ENCODE peak calls at places on chromosome 2, in nine cellular contexts. One of them, this sample, is unnamed.

GRCh38 chr2:1808921-1809551 is 64.7 kb upstream of the PXDN start:
- DNase-seq in MCF 10A: no peak
- DNase-seq in transverse colon: no peak
- DNase-seq in GM10248: no peak
- DNase-seq in nephron progenitor cell: no peak
- DNase-seq in astrocyte of the spinal cord: no peak
- DNase-seq in tibial nerve: no peak
- DNase-seq in OCI-LY7: no peak
- DNase-seq in tibial artery: no peak
- DNase-seq in this sample: no peak

GRCh38 chr2:161766334-161766733 is 142.1 kb downstream of the SLC4A10 start:
- DNase-seq in astrocyte of the spinal cord: no peak
- DNase-seq in tibial artery: no peak
- DNase-seq in tibial nerve: no peak
- DNase-seq in MCF 10A: peak
- DNase-seq in nephron progenitor cell: no peak
- DNase-seq in OCI-LY7: no peak
- DNase-seq in GM10248: no peak
- DNase-seq in transverse colon: peak
- DNase-seq in this sample: peak

GRCh38 chr2:33354981-33355380 is 121.5 kb upstream of the RASGRP3 start:
- DNase-seq in transverse colon: no peak
- DNase-seq in tibial artery: no peak
- DNase-seq in OCI-LY7: no peak
- DNase-seq in GM10248: no peak
- DNase-seq in astrocyte of the spinal cord: peak
- DNase-seq in MCF 10A: no peak
- DNase-seq in nephron progenitor cell: no peak
- DNase-seq in tibial nerve: no peak
- DNase-seq in this sample: no peak

GRCh38 chr2:226611944-226612318 is 187.7 kb downstream of the IRS1 start:
- DNase-seq in OCI-LY7: no peak
- DNase-seq in tibial artery: no peak
- DNase-seq in nephron progenitor cell: no peak
- DNase-seq in transverse colon: no peak
- DNase-seq in GM10248: no peak
- DNase-seq in astrocyte of the spinal cord: peak
- DNase-seq in tibial nerve: no peak
- DNase-seq in MCF 10A: peak
- DNase-seq in this sample: no peak

GRCh38 chr2:241064008-241064801 is 37.9 kb downstream of the MTERF4 start:
- DNase-seq in astrocyte of the spinal cord: no peak
- DNase-seq in OCI-LY7: no peak
- DNase-seq in tibial artery: no peak
- DNase-seq in tibial nerve: no peak
- DNase-seq in transverse colon: peak
- DNase-seq in GM10248: no peak
- DNase-seq in MCF 10A: peak
- DNase-seq in nephron progenitor cell: no peak
- DNase-seq in this sample: peak

GRCh38 chr2:100882645-100883613 is 63.0 kb downstream of the NPAS2 start:
- DNase-seq in transverse colon: peak
- DNase-seq in astrocyte of the spinal cord: peak
- DNase-seq in nephron progenitor cell: no peak
- DNase-seq in OCI-LY7: no peak
- DNase-seq in tibial nerve: no peak
- DNase-seq in tibial artery: no peak
- DNase-seq in GM10248: no peak
- DNase-seq in MCF 10A: peak
- DNase-seq in this sample: peak

GRCh38 chr2:46462936-46463335 is 16.4 kb upstream of the TMEM247 start:
- DNase-seq in nephron progenitor cell: no peak
- DNase-seq in transverse colon: no peak
- DNase-seq in MCF 10A: no peak
- DNase-seq in tibial artery: no peak
- DNase-seq in astrocyte of the spinal cord: no peak
- DNase-seq in OCI-LY7: no peak
- DNase-seq in GM10248: no peak
- DNase-seq in tibial nerve: no peak
- DNase-seq in this sample: no peak

GRCh38 chr2:75500633-75501032 is 60.1 kb downstream of the EVA1A start:
- DNase-seq in GM10248: no peak
- DNase-seq in OCI-LY7: no peak
- DNase-seq in MCF 10A: peak
- DNase-seq in nephron progenitor cell: no peak
- DNase-seq in tibial nerve: no peak
- DNase-seq in tibial artery: no peak
- DNase-seq in transverse colon: no peak
- DNase-seq in astrocyte of the spinal cord: no peak
- DNase-seq in this sample: no peak

GRCh38 chr2:158498749-158499136 is 42.0 kb downstream of the PKP4 start:
- DNase-seq in astrocyte of the spinal cord: no peak
- DNase-seq in tibial nerve: no peak
- DNase-seq in OCI-LY7: no peak
- DNase-seq in tibial artery: no peak
- DNase-seq in nephron progenitor cell: no peak
- DNase-seq in GM10248: no peak
- DNase-seq in transverse colon: no peak
- DNase-seq in MCF 10A: no peak
- DNase-seq in this sample: no peak
- TF ChIP-seq CTCF in astrocyte of the spinal cord: no peak
- TF ChIP-seq CTCF in tibial nerve: no peak
- TF ChIP-seq CTCF in OCI-LY7: no peak
- TF ChIP-seq CTCF in tibial artery: no peak
- TF ChIP-seq CTCF in nephron progenitor cell: no peak
- TF ChIP-seq CTCF in GM10248: no peak
- TF ChIP-seq CTCF in transverse colon: no peak
- TF ChIP-seq CTCF in MCF 10A: no peak
- TF ChIP-seq CTCF in this sample: no peak

GRCh38 chr2:177302552-177302951 is 38.0 kb upstream of the NFE2L2 start:
- DNase-seq in tibial artery: no peak
- DNase-seq in transverse colon: no peak
- DNase-seq in OCI-LY7: no peak
- DNase-seq in MCF 10A: no peak
- DNase-seq in nephron progenitor cell: no peak
- DNase-seq in tibial nerve: no peak
- DNase-seq in astrocyte of the spinal cord: no peak
- DNase-seq in GM10248: no peak
- DNase-seq in this sample: no peak

GRCh38 chr2:177298191-177298590 is 33.7 kb upstream of the NFE2L2 start:
- DNase-seq in tibial nerve: no peak
- DNase-seq in GM10248: no peak
- DNase-seq in astrocyte of the spinal cord: no peak
- DNase-seq in transverse colon: no peak
- DNase-seq in MCF 10A: no peak
- DNase-seq in tibial artery: no peak
- DNase-seq in OCI-LY7: no peak
- DNase-seq in nephron progenitor cell: no peak
- DNase-seq in this sample: no peak

GRCh38 chr2:177306550-177306949 is 42.0 kb upstream of the NFE2L2 start:
- DNase-seq in OCI-LY7: no peak
- DNase-seq in tibial nerve: no peak
- DNase-seq in astrocyte of the spinal cord: no peak
- DNase-seq in transverse colon: no peak
- DNase-seq in GM10248: no peak
- DNase-seq in nephron progenitor cell: no peak
- DNase-seq in tibial artery: no peak
- DNase-seq in MCF 10A: peak
- DNase-seq in this sample: no peak

GRCh38 chr2:177303939-177304338 is 39.4 kb upstream of the NFE2L2 start:
- DNase-seq in tibial artery: no peak
- DNase-seq in astrocyte of the spinal cord: no peak
- DNase-seq in GM10248: no peak
- DNase-seq in MCF 10A: no peak
- DNase-seq in tibial nerve: no peak
- DNase-seq in nephron progenitor cell: no peak
- DNase-seq in OCI-LY7: no peak
- DNase-seq in transverse colon: no peak
- DNase-seq in this sample: no peak
- TF ChIP-seq CTCF in tibial artery: no peak
- TF ChIP-seq CTCF in astrocyte of the spinal cord: no peak
- TF ChIP-seq CTCF in GM10248: no peak
- TF ChIP-seq CTCF in MCF 10A: no peak
- TF ChIP-seq CTCF in tibial nerve: no peak
- TF ChIP-seq CTCF in nephron progenitor cell: no peak
- TF ChIP-seq CTCF in OCI-LY7: peak
- TF ChIP-seq CTCF in transverse colon: no peak
- TF ChIP-seq CTCF in this sample: no peak

GRCh38 chr2:218216674-218217365 is at the start of gene ARPC2:
- DNase-seq in astrocyte of the spinal cord: peak
- DNase-seq in MCF 10A: peak
- DNase-seq in transverse colon: peak
- DNase-seq in tibial artery: peak
- DNase-seq in OCI-LY7: peak
- DNase-seq in GM10248: peak
- DNase-seq in nephron progenitor cell: peak
- DNase-seq in tibial nerve: peak
- DNase-seq in this sample: peak
- TF ChIP-seq CTCF in astrocyte of the spinal cord: no peak
- TF ChIP-seq CTCF in MCF 10A: no peak
- TF ChIP-seq CTCF in transverse colon: peak
- TF ChIP-seq CTCF in tibial artery: peak
- TF ChIP-seq CTCF in OCI-LY7: no peak
- TF ChIP-seq CTCF in GM10248: no peak
- TF ChIP-seq CTCF in nephron progenitor cell: no peak
- TF ChIP-seq CTCF in tibial nerve: peak
- TF ChIP-seq CTCF in this sample: no peak

DNA sequence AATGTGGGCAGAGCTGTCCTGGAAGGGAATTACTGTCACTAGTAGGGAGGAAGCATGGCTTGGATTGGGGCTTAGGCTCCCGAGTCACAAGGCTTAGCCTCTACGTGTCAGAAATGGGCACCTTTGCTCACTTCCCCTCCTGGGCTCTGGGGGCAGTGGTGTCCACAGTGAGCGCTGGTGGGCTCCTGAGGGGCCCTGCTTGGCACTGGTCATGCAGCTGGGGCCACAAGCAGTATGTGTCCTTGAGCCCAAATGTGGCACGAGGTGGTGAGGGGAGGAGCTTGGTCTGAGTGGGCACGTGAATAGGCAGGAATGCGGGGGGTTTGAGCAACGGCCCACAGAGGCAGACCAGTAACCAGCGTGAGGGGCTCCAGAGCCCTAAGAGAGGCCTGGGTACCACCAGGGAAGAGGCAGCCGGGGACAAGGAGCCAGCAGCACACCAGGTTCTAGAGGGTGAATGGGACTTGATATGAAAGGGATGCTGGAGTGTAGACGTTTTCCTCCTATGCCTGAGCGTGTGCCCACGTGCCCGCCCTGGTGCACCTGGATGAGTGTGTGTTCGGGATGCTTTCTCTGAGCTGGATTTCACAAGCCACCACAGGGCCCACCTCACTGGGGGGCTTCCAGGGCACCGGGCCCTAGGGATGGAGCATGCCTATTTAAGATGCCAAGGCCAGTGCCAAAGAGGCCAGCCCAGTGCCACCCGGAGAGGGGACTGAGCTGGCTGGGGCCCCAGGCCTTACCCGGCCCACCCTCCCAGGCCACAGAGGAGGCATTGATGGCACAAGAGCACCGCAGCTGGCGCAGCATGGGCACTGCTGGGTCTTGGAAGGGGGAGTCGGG is 22.8 kb upstream of the PTMA start:
- DNase-seq in transverse colon: no peak
- DNase-seq in tibial artery: no peak
- DNase-seq in astrocyte of the spinal cord: no peak
- DNase-seq in GM10248: no peak
- DNase-seq in OCI-LY7: peak
- DNase-seq in nephron progenitor cell: no peak
- DNase-seq in tibial nerve: no peak
- DNase-seq in MCF 10A: no peak
- DNase-seq in this sample: no peak
- TF ChIP-seq CTCF in transverse colon: no peak
- TF ChIP-seq CTCF in tibial artery: no peak
- TF ChIP-seq CTCF in astrocyte of the spinal cord: no peak
- TF ChIP-seq CTCF in GM10248: no peak
- TF ChIP-seq CTCF in OCI-LY7: peak
- TF ChIP-seq CTCF in nephron progenitor cell: peak
- TF ChIP-seq CTCF in tibial nerve: no peak
- TF ChIP-seq CTCF in MCF 10A: no peak
- TF ChIP-seq CTCF in this sample: no peak

GRCh38 chr2:31694444-31694843 is 113.7 kb upstream of the SRD5A2 start:
- DNase-seq in astrocyte of the spinal cord: no peak
- DNase-seq in nephron progenitor cell: no peak
- DNase-seq in OCI-LY7: peak
- DNase-seq in GM10248: no peak
- DNase-seq in tibial nerve: no peak
- DNase-seq in transverse colon: no peak
- DNase-seq in MCF 10A: peak
- DNase-seq in tibial artery: no peak
- DNase-seq in this sample: no peak
- TF ChIP-seq CTCF in astrocyte of the spinal cord: no peak
- TF ChIP-seq CTCF in nephron progenitor cell: no peak
- TF ChIP-seq CTCF in OCI-LY7: peak
- TF ChIP-seq CTCF in GM10248: no peak
- TF ChIP-seq CTCF in tibial nerve: no peak
- TF ChIP-seq CTCF in transverse colon: no peak
- TF ChIP-seq CTCF in MCF 10A: no peak
- TF ChIP-seq CTCF in tibial artery: no peak
- TF ChIP-seq CTCF in this sample: no peak

DNA sequence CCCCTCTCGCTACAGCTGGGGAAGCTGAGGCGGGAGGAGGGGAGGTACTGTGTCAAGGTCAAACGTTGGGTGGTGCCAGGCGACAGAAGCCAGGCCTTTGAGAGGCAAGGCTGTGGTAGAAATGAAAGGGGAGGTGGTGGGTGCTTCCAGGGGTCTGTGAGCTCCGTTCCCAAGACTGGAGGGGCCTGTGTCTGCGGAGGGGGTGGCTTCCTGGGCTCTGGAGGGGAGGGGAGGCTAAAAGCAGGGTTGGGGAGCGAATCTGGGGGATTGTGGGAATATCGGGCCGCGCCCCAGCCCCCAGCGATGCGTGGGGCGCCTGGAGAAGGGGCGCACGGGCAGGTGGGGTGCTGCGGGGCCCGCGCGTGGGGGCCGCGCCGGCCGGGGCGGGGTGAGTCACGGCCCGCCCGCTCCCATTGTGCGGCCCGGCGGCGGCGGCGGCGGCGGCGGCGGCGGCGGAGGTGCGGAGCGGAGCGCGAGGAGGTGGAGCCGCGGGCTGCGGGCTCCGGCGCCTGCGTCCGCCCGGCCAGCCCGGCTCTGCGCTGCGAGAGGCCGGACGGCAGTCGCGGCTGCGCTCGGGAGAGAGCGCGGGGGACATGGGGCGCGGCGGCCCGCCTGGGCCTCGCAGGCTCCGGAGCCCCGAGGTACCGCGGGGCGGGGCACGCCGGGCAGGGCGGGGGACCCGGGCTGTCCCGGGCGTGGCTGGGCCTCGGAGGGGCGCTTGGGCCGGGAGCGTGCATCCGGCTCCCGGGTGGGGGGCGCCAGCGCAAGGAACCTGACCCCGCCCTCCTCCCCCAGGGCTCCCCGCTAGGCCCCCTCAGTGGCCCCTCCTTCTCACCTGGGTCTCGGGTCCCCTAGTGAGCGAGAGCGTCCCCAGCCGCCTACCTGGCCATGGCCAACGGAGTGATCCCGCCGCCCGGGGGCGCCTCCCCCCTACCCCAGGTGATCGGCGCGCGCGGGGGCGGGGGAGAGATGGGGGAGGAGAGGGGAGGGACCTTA is at the start of gene SLC4A3:
- DNase-seq in astrocyte of the spinal cord: no peak
- DNase-seq in tibial nerve: no peak
- DNase-seq in OCI-LY7: no peak
- DNase-seq in GM10248: no peak
- DNase-seq in MCF 10A: peak
- DNase-seq in tibial artery: no peak
- DNase-seq in transverse colon: no peak
- DNase-seq in nephron progenitor cell: peak
- DNase-seq in this sample: peak
- TF ChIP-seq CTCF in astrocyte of the spinal cord: no peak
- TF ChIP-seq CTCF in tibial nerve: no peak
- TF ChIP-seq CTCF in OCI-LY7: no peak
- TF ChIP-seq CTCF in GM10248: no peak
- TF ChIP-seq CTCF in MCF 10A: no peak
- TF ChIP-seq CTCF in tibial artery: no peak
- TF ChIP-seq CTCF in transverse colon: no peak
- TF ChIP-seq CTCF in nephron progenitor cell: no peak
- TF ChIP-seq CTCF in this sample: peak